ENCODE peak calls at places on chromosome 22, in seven cellular contexts. One of them, this sample, is unnamed.

GRCh38 chr22:38345782-38346181 is 28.5 kb upstream of the CSNK1E start:
- DNase-seq in NB4: no peak
- DNase-seq in Peyer's patch: peak
- DNase-seq in right lobe of liver: no peak
- DNase-seq in brain microvascular endothelial cell: no peak
- DNase-seq in CD8-positive, alpha-beta T cell: no peak
- DNase-seq in bronchial epithelial cell: no peak
- DNase-seq in this sample: no peak

GRCh38 chr22:31148516-31148915 is 8.2 kb upstream of the PLA2G3 start:
- DNase-seq in NB4: no peak
- DNase-seq in Peyer's patch: no peak
- DNase-seq in right lobe of liver: no peak
- DNase-seq in brain microvascular endothelial cell: no peak
- DNase-seq in CD8-positive, alpha-beta T cell: no peak
- DNase-seq in bronchial epithelial cell: no peak
- DNase-seq in this sample: no peak

GRCh38 chr22:11253000-11253511 is 4274.9 kb upstream of the OR11H1 start:
- DNase-seq in NB4: no peak
- DNase-seq in Peyer's patch: peak
- DNase-seq in right lobe of liver: peak
- DNase-seq in brain microvascular endothelial cell: no peak
- DNase-seq in CD8-positive, alpha-beta T cell: no peak
- DNase-seq in bronchial epithelial cell: no peak
- DNase-seq in this sample: peak

GRCh38 chr22:24952837-24953293 is 349 bp downstream of the KIAA1671 start:
- DNase-seq in NB4: no peak
- DNase-seq in Peyer's patch: peak
- DNase-seq in right lobe of liver: peak
- DNase-seq in brain microvascular endothelial cell: peak
- DNase-seq in CD8-positive, alpha-beta T cell: no peak
- DNase-seq in bronchial epithelial cell: peak
- DNase-seq in this sample: no peak

GRCh38 chr22:37485006-37485713 is 1.0 kb downstream of the MFNG start:
- DNase-seq in NB4: no peak
- DNase-seq in Peyer's patch: peak
- DNase-seq in right lobe of liver: peak
- DNase-seq in brain microvascular endothelial cell: no peak
- DNase-seq in CD8-positive, alpha-beta T cell: peak
- DNase-seq in bronchial epithelial cell: no peak
- DNase-seq in this sample: no peak

GRCh38 chr22:38518620-38519019 is 12.5 kb upstream of the DDX17 start:
- DNase-seq in NB4: no peak
- DNase-seq in Peyer's patch: no peak
- DNase-seq in right lobe of liver: no peak
- DNase-seq in brain microvascular endothelial cell: no peak
- DNase-seq in CD8-positive, alpha-beta T cell: no peak
- DNase-seq in bronchial epithelial cell: no peak
- DNase-seq in this sample: no peak

GRCh38 chr22:48223488-48224190 is 1461.2 kb downstream of the TBC1D22A start:
- DNase-seq in NB4: no peak
- DNase-seq in Peyer's patch: peak
- DNase-seq in right lobe of liver: no peak
- DNase-seq in brain microvascular endothelial cell: no peak
- DNase-seq in CD8-positive, alpha-beta T cell: no peak
- DNase-seq in bronchial epithelial cell: no peak
- DNase-seq in this sample: no peak

GRCh38 chr22:38412435-38413084 is 42.4 kb downstream of the KCNJ4 start:
- DNase-seq in NB4: no peak
- DNase-seq in Peyer's patch: peak
- DNase-seq in right lobe of liver: no peak
- DNase-seq in brain microvascular endothelial cell: no peak
- DNase-seq in CD8-positive, alpha-beta T cell: peak
- DNase-seq in bronchial epithelial cell: no peak
- DNase-seq in this sample: no peak

GRCh38 chr22:20509344-20510047 is 2.1 kb downstream of the MED15 start:
- DNase-seq in NB4: peak
- DNase-seq in Peyer's patch: peak
- DNase-seq in right lobe of liver: peak
- DNase-seq in brain microvascular endothelial cell: peak
- DNase-seq in CD8-positive, alpha-beta T cell: peak
- DNase-seq in bronchial epithelial cell: peak
- DNase-seq in this sample: peak

GRCh38 chr22:25748140-25748539 is 6.2 kb downstream of the MYO18B start:
- DNase-seq in NB4: no peak
- DNase-seq in Peyer's patch: no peak
- DNase-seq in right lobe of liver: no peak
- DNase-seq in brain microvascular endothelial cell: no peak
- DNase-seq in CD8-positive, alpha-beta T cell: no peak
- DNase-seq in bronchial epithelial cell: no peak
- DNase-seq in this sample: no peak

GRCh38 chr22:24776525-24776924 is 2.0 kb upstream of the PIWIL3 start:
- DNase-seq in NB4: no peak
- DNase-seq in Peyer's patch: no peak
- DNase-seq in right lobe of liver: no peak
- DNase-seq in brain microvascular endothelial cell: no peak
- DNase-seq in CD8-positive, alpha-beta T cell: no peak
- DNase-seq in bronchial epithelial cell: no peak
- DNase-seq in this sample: no peak

GRCh38 chr22:20299736-20300136 is 20.1 kb downstream of the DGCR6L start:
- DNase-seq in NB4: peak
- DNase-seq in Peyer's patch: no peak
- DNase-seq in right lobe of liver: peak
- DNase-seq in brain microvascular endothelial cell: no peak
- DNase-seq in CD8-positive, alpha-beta T cell: no peak
- DNase-seq in bronchial epithelial cell: peak
- DNase-seq in this sample: no peak

GRCh38 chr22:46596819-46597218 is 23.4 kb upstream of the GRAMD4 start:
- DNase-seq in NB4: no peak
- DNase-seq in Peyer's patch: peak
- DNase-seq in right lobe of liver: no peak
- DNase-seq in brain microvascular endothelial cell: no peak
- DNase-seq in CD8-positive, alpha-beta T cell: no peak
- DNase-seq in bronchial epithelial cell: peak
- DNase-seq in this sample: peak
- TF ChIP-seq CTCF in NB4: no peak
- TF ChIP-seq CTCF in Peyer's patch: no peak
- TF ChIP-seq CTCF in right lobe of liver: no peak
- TF ChIP-seq CTCF in brain microvascular endothelial cell: no peak
- TF ChIP-seq CTCF in CD8-positive, alpha-beta T cell: no peak
- TF ChIP-seq CTCF in bronchial epithelial cell: peak
- TF ChIP-seq CTCF in this sample: no peak

GRCh38 chr22:23376256-23376655 is 195.9 kb downstream of the BCR start:
- DNase-seq in NB4: peak
- DNase-seq in Peyer's patch: peak
- DNase-seq in right lobe of liver: no peak
- DNase-seq in brain microvascular endothelial cell: no peak
- DNase-seq in CD8-positive, alpha-beta T cell: no peak
- DNase-seq in bronchial epithelial cell: peak
- DNase-seq in this sample: no peak
- TF ChIP-seq CTCF in NB4: peak
- TF ChIP-seq CTCF in Peyer's patch: no peak
- TF ChIP-seq CTCF in right lobe of liver: no peak
- TF ChIP-seq CTCF in brain microvascular endothelial cell: peak
- TF ChIP-seq CTCF in CD8-positive, alpha-beta T cell: peak
- TF ChIP-seq CTCF in bronchial epithelial cell: peak
- TF ChIP-seq CTCF in this sample: no peak

DNA sequence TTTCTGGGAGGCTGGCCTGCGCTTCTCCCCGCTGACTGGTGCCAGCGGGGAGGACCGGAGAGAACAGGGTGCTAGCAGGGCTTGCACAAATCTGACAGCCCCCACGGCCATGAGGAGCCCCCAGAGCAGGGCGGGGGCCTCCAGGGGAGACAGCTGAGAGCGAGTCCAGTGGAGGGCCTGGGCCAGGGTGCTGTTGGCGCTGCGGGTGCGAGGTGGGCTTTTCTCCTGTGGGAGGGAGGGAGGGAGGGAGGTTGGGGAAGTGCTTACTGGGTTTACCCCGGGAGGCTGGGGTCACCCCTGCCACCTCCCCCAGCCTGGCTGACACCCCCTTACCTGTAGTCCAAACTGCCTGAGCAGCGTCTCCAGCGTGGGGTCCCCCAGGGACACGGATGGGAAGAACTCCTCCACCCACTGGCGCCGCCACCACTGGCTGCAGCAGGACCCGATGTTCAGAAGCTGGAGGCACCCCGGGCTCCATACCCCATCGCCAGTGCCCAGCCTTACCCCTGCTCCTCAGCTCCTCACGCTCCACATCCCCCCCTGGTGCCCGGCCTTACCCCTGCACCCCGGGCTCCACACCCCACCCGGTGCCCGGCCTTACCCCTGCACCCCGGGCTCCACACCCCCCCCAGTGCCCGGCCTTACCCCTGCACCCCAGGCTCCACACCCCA is 3.9 kb downstream of the LMF2 start:
- DNase-seq in NB4: no peak
- DNase-seq in Peyer's patch: no peak
- DNase-seq in right lobe of liver: no peak
- DNase-seq in brain microvascular endothelial cell: no peak
- DNase-seq in CD8-positive, alpha-beta T cell: no peak
- DNase-seq in bronchial epithelial cell: no peak
- DNase-seq in this sample: no peak
- TF ChIP-seq CTCF in NB4: no peak
- TF ChIP-seq CTCF in Peyer's patch: no peak
- TF ChIP-seq CTCF in right lobe of liver: no peak
- TF ChIP-seq CTCF in brain microvascular endothelial cell: peak
- TF ChIP-seq CTCF in CD8-positive, alpha-beta T cell: no peak
- TF ChIP-seq CTCF in bronchial epithelial cell: peak
- TF ChIP-seq CTCF in this sample: no peak

GRCh38 chr22:23180301-23180892 is at the start of gene BCR:
- DNase-seq in NB4: peak
- DNase-seq in Peyer's patch: peak
- DNase-seq in right lobe of liver: peak
- DNase-seq in brain microvascular endothelial cell: peak
- DNase-seq in CD8-positive, alpha-beta T cell: peak
- DNase-seq in bronchial epithelial cell: peak
- DNase-seq in this sample: peak
- TF ChIP-seq CTCF in NB4: no peak
- TF ChIP-seq CTCF in Peyer's patch: no peak
- TF ChIP-seq CTCF in right lobe of liver: no peak
- TF ChIP-seq CTCF in brain microvascular endothelial cell: no peak
- TF ChIP-seq CTCF in CD8-positive, alpha-beta T cell: no peak
- TF ChIP-seq CTCF in bronchial epithelial cell: no peak
- TF ChIP-seq CTCF in this sample: no peak

DNA sequence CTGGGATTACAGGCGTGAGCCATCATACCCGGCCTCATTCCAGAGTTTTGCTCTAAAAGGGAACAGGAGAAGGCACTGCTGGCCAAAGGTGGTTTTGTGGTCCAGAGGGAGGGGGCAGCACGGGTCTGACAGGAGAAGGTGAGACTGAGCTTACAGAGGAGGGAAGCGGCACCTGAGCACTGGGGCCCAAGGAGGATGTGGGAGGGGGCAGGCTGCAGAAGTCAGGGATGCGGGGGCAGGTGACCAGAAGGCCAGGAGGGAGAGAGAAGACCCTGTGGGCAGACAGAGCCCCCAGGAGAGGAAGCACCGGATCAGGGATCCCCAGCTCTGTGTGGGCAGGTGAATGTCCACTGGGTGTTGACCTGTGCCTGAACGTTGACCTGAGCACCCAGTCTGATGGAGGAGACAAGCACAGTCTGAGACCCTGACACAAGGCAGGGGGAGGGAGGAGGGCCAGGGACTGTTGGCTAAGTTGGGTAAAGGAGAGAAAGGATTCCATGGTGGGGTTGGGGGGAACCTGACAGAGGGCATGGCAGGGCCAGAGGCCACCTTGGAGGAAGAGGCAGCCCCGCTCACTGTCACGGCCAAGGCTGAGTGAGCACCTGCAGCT is 12.0 kb upstream of the PRR5 start:
- DNase-seq in NB4: no peak
- DNase-seq in Peyer's patch: no peak
- DNase-seq in right lobe of liver: no peak
- DNase-seq in brain microvascular endothelial cell: no peak
- DNase-seq in CD8-positive, alpha-beta T cell: no peak
- DNase-seq in bronchial epithelial cell: no peak
- DNase-seq in this sample: no peak
- TF ChIP-seq CTCF in NB4: no peak
- TF ChIP-seq CTCF in Peyer's patch: no peak
- TF ChIP-seq CTCF in right lobe of liver: no peak
- TF ChIP-seq CTCF in brain microvascular endothelial cell: no peak
- TF ChIP-seq CTCF in CD8-positive, alpha-beta T cell: no peak
- TF ChIP-seq CTCF in bronchial epithelial cell: no peak
- TF ChIP-seq CTCF in this sample: no peak

GRCh38 chr22:43829448-43829821 is 17.3 kb upstream of the EFCAB6 start:
- DNase-seq in NB4: no peak
- DNase-seq in Peyer's patch: no peak
- DNase-seq in right lobe of liver: no peak
- DNase-seq in brain microvascular endothelial cell: no peak
- DNase-seq in CD8-positive, alpha-beta T cell: no peak
- DNase-seq in bronchial epithelial cell: no peak
- DNase-seq in this sample: no peak

GRCh38 chr22:43827336-43827735 is 15.2 kb upstream of the EFCAB6 start:
- DNase-seq in NB4: no peak
- DNase-seq in Peyer's patch: no peak
- DNase-seq in right lobe of liver: no peak
- DNase-seq in brain microvascular endothelial cell: no peak
- DNase-seq in CD8-positive, alpha-beta T cell: no peak
- DNase-seq in bronchial epithelial cell: no peak
- DNase-seq in this sample: no peak

GRCh38 chr22:43828711-43829447 is 16.8 kb upstream of the EFCAB6 start:
- DNase-seq in NB4: peak
- DNase-seq in Peyer's patch: peak
- DNase-seq in right lobe of liver: no peak
- DNase-seq in brain microvascular endothelial cell: peak
- DNase-seq in CD8-positive, alpha-beta T cell: no peak
- DNase-seq in bronchial epithelial cell: no peak
- DNase-seq in this sample: no peak

GRCh38 chr22:43826142-43827093 is 14.3 kb upstream of the EFCAB6 start:
- DNase-seq in NB4: peak
- DNase-seq in Peyer's patch: peak
- DNase-seq in right lobe of liver: peak
- DNase-seq in brain microvascular endothelial cell: peak
- DNase-seq in CD8-positive, alpha-beta T cell: no peak
- DNase-seq in bronchial epithelial cell: peak
- DNase-seq in this sample: no peak

DNA sequence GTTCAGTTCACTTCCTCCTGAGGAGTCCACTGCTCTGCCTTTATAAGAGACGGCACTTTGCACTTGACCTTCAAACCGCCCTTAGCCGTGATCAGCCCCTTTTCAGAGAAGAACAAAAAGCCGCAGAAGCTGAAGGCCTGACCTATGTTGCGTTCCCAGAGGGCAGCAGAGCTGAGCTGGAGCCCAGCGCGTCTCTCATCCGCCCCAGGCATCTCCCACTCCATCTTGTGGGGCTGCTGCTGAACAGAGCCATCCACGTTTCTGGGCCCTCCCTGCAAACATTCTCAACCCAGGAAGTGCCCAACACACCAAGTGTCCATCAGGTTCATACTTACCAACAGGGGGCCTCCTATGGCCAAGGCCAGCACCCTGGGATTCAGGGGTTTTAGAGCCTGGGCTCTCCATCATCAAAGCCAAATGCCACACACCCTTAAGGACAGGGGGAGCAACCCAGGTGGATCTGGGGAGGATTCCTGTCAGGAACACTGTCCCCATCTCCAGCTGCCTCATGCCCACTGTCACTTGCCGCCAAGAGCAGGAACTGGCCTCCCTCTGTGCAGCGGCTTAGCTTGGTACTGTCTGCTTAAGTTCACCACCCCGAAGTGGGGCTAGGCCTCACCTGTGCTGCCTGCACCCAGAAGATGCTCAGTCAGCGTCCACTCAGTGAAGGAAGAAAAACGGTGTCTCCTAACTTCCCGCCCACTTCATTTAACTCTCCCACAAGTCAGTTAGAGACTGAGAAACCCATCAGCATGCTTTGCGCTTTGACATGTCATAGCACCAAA is 16.0 kb upstream of the EFCAB6 start:
- DNase-seq in NB4: no peak
- DNase-seq in Peyer's patch: peak
- DNase-seq in right lobe of liver: no peak
- DNase-seq in brain microvascular endothelial cell: no peak
- DNase-seq in CD8-positive, alpha-beta T cell: no peak
- DNase-seq in bronchial epithelial cell: no peak
- DNase-seq in this sample: no peak
- TF ChIP-seq CTCF in NB4: no peak
- TF ChIP-seq CTCF in Peyer's patch: no peak
- TF ChIP-seq CTCF in right lobe of liver: no peak
- TF ChIP-seq CTCF in brain microvascular endothelial cell: peak
- TF ChIP-seq CTCF in CD8-positive, alpha-beta T cell: no peak
- TF ChIP-seq CTCF in bronchial epithelial cell: no peak
- TF ChIP-seq CTCF in this sample: no peak

This sample was measured in mesothelial cell of epicardium.